ENCODE peak calls at places on chromosomes 3 and 15, in five cellular contexts. U is fibroblast of lung; Z is stimulated activated CD8-positive, alpha-beta memory T cell treated with anti-CD3 and anti-CD28 coated beads, Interleukin-7, amount 100 ng/mL, for 1 hour; I is hypothalamus; Q is CD4-positive, alpha-beta memory T cell. E is an unnamed sample.

GRCh38 chr3:61181874-61182273 is 69.4 kb downstream of the FHIT start:
- DNase-seq in U (peak), Z (no peak), I (no peak), Q (no peak), E (no peak)

GRCh38 chr3:87798567-87798947 is 260.2 kb downstream of the CGGBP1 start:
- DNase-seq in U (no peak), Q (no peak), Z (no peak), I (no peak), E (no peak)

GRCh38 chr15:34331809-34332208 is 5.8 kb downstream of the SLC12A6 start:
- DNase-seq in U (peak), Z (no peak), I (no peak), Q (no peak), E (no peak)

GRCh38 chr3:98817546-98817945 is 54.4 kb downstream of the ST3GAL6 start:
- DNase-seq in I (no peak), Z (no peak), Q (no peak), U (peak), E (no peak)

GRCh38 chr15:90191795-90192494 is 9.2 kb upstream of the SEMA4B start:
- DNase-seq in I (peak), Z (no peak), Q (no peak), U (peak), E (no peak)

GRCh38 chr3:29759021-29759359 is 478.1 kb downstream of the RBMS3 start:
- DNase-seq in U (no peak), Z (no peak), Q (no peak), I (no peak), E (no peak)

GRCh38 chr15:69735126-69735525 is 282.5 kb downstream of the RPLP1 start:
- DNase-seq in I (no peak), Z (no peak), U (peak), Q (no peak), E (peak)

GRCh38 chr3:58236527-58237237 is 910 bp upstream of the ABHD6 start:
- DNase-seq in I (no peak), Z (no peak), Q (no peak), U (no peak), E (no peak)

GRCh38 chr3:14329116-14329830 is 73.1 kb upstream of the SLC6A6 start:
- DNase-seq in I (no peak), U (peak), Z (no peak), Q (no peak), E (no peak)

GRCh38 chr3:57091471-57091870 is 31.0 kb downstream of the SPATA12 start:
- DNase-seq in U (peak), Z (no peak), Q (no peak), I (no peak), E (no peak)

GRCh38 chr15:43292375-43293078 is 25.8 kb upstream of the TGM5 start:
- DNase-seq in Q (no peak), Z (no peak), U (peak), I (no peak), E (no peak)

GRCh38 chr3:143145951-143146350 is 26.4 kb downstream of the CHST2 start:
- DNase-seq in Z (no peak), I (no peak), Q (no peak), U (peak), E (no peak)

GRCh38 chr3:10783360-10784346 is 32.4 kb upstream of the SLC6A11 start:
- DNase-seq in I (no peak), U (peak), Q (no peak), Z (no peak), E (no peak)